ENCODE peak calls at places on chromosomes 4 and X, in nine cellular contexts. U, D, T, V, J, G, Q, E and N are unnamed samples.

GRCh38 chr4:26522478-26522877 is 32.2 kb upstream of the CCKAR start:
- DNase-seq in U (peak), D (no peak), T (no peak), V (no peak), J (no peak), G (no peak), Q (no peak), E (no peak), N (no peak)

GRCh38 chrX:11138498-11139390 is 27.6 kb downstream of the HCCS start:
- DNase-seq in U (no peak), D (no peak), T (no peak), V (no peak), J (no peak), G (no peak), Q (no peak), E (peak), N (no peak)

GRCh38 chr4:95833652-95834276 is 6.1 kb upstream of the PDHA2 start:
- DNase-seq in U (no peak), D (no peak), T (no peak), V (peak), J (no peak), G (no peak), Q (no peak), E (no peak), N (no peak)

GRCh38 chrX:29435396-29435795 is 780.0 kb upstream of the MAGEB2 start:
- DNase-seq in U (no peak), D (no peak), T (no peak), V (no peak), J (no peak), G (no peak), Q (no peak), E (no peak), N (no peak)

GRCh38 chr4:125368684-125369083 is 53.9 kb downstream of the FAT4 start:
- DNase-seq in U (peak), D (no peak), T (no peak), V (no peak), J (no peak), G (no peak), Q (no peak), E (no peak), N (no peak)

GRCh38 chrX:136899206-136899605 is 18.7 kb upstream of the RBMX start:
- DNase-seq in U (no peak), D (no peak), T (no peak), V (no peak), J (no peak), G (no peak), Q (no peak), E (no peak), N (no peak)

GRCh38 chr4:172850838-172851237 is 317.8 kb upstream of the GALNT7 start:
- DNase-seq in U (peak), D (no peak), T (no peak), V (no peak), J (no peak), G (no peak), Q (no peak), E (no peak), N (no peak)

GRCh38 chrX:153688071-153688470 is 345 bp downstream of the SLC6A8 start:
- DNase-seq in U (no peak), D (no peak), T (no peak), V (no peak), J (no peak), G (no peak), Q (no peak), E (no peak), N (no peak)

GRCh38 chr4:119729815-119730643 is 101.4 kb upstream of the PDE5A start:
- DNase-seq in U (peak), D (no peak), T (no peak), V (no peak), J (no peak), G (no peak), Q (no peak), E (no peak), N (peak)

GRCh38 chr4:119823891-119824290 is 195.3 kb upstream of the PDE5A start:
- DNase-seq in U (no peak), D (no peak), T (no peak), V (no peak), J (no peak), G (no peak), Q (no peak), E (no peak), N (no peak)